ENCODE peak calls at places on chromosomes 5 and 9, in ten cellular contexts. K, L, H, E, D, O, Z, F, G and M are unnamed samples.

GRCh38 chr9:26833792-26834191 is 58.8 kb downstream of the CAAP1 start:
- DNase-seq in K (no peak), L (peak; percentile 8), H (no peak), E (no peak), D (no peak), O (peak; percentile 17), Z (no peak), F (no peak), G (no peak), M (no peak)

GRCh38 chr5:58315794-58316193 is 144.1 kb downstream of the PLK2 start:
- DNase-seq in K (no peak), L (no peak), H (no peak), E (no peak), D (no peak), O (no peak), Z (no peak), F (no peak), G (no peak), M (no peak)

GRCh38 chr9:130561056-130561455 is 18.3 kb upstream of the FUBP3 start:
- DNase-seq in K (no peak), L (peak; percentile 94), H (no peak), E (no peak), D (no peak), O (no peak), Z (no peak), F (no peak), G (no peak), M (no peak)

GRCh38 chr5:109570362-109570874 is 119.3 kb upstream of the MAN2A1 start:
- DNase-seq in K (no peak), L (no peak), H (no peak), E (no peak), D (no peak), O (no peak), Z (no peak), F (no peak), G (no peak), M (no peak)

GRCh38 chr5:52017567-52017966 is 634.3 kb downstream of the ISL1 start:
- DNase-seq in K (no peak), L (no peak), H (no peak), E (no peak), D (no peak), O (no peak), Z (no peak), F (no peak), G (no peak), M (no peak)

GRCh38 chr9:4859035-4859434 is 66.3 kb downstream of the RCL1 start:
- DNase-seq in K (no peak), L (no peak), H (no peak), E (no peak), D (no peak), O (no peak), Z (no peak), F (no peak), G (no peak), M (no peak)

GRCh38 chr5:177531209-177531940 is 14.6 kb upstream of the DDX41 start:
- DNase-seq in K (no peak), L (peak; percentile 84), H (no peak), E (no peak), D (no peak), O (no peak), Z (no peak), F (no peak), G (no peak), M (no peak)

GRCh38 chr9:437066-438015 is 222.7 kb downstream of the DOCK8 start:
- DNase-seq in K (no peak), L (peak; percentile 66), H (peak; percentile 69), E (no peak), D (no peak), O (no peak), Z (no peak), F (peak; percentile 6), G (no peak), M (peak; percentile 57)

GRCh38 chr5:146369691-146370090 is 31.1 kb downstream of the POU4F3 start:
- DNase-seq in K (no peak), L (peak; percentile 20), H (peak; percentile 60), E (no peak), D (no peak), O (no peak), Z (no peak), F (peak; percentile 14), G (no peak), M (peak; percentile 66)

GRCh38 chr5:132871885-132872284 is 1.6 kb upstream of the LEAP2 start:
- DNase-seq in K (no peak), L (no peak), H (no peak), E (no peak), D (no peak), O (no peak), Z (no peak), F (no peak), G (no peak), M (no peak)

GRCh38 chr5:57804007-57804444 is 321.4 kb upstream of the ACTBL2 start:
- DNase-seq in K (no peak), L (no peak), H (peak; percentile 77), E (no peak), D (no peak), O (peak; percentile 75), Z (no peak), F (peak; percentile 76), G (no peak), M (peak; percentile 94)

GRCh38 chr9:31089822-31090221 is 1294.6 kb upstream of the ACO1 start:
- DNase-seq in K (no peak), L (peak; percentile 61), H (peak; percentile 12), E (no peak), D (no peak), O (no peak), Z (no peak), F (no peak), G (no peak), M (peak; percentile 80)

GRCh38 chr9:112069318-112070169 is 105.6 kb downstream of the SUSD1 start:
- DNase-seq in K (no peak), L (peak; percentile 50), H (peak; percentile 35), E (peak; percentile 47), D (no peak), O (no peak), Z (no peak), F (no peak), G (no peak), M (no peak)

GRCh38 chr5:2685651-2686050 is 65.8 kb downstream of the IRX2 start:
- DNase-seq in K (no peak), L (peak; percentile 77), H (peak; percentile 82), E (no peak), D (no peak), O (no peak), Z (no peak), F (no peak), G (no peak), M (peak; percentile 90)

GRCh38 chr5:132001647-132002561 is 9.6 kb downstream of the ACSL6 start:
- DNase-seq in K (no peak), L (no peak), H (no peak), E (no peak), D (peak; percentile 47), O (no peak), Z (no peak), F (peak; percentile 34), G (no peak), M (peak; percentile 15)

GRCh38 chr5:80141147-80141671 is 106.1 kb downstream of the THBS4 start:
- DNase-seq in K (no peak), L (no peak), H (peak; percentile 80), E (peak; percentile 70), D (no peak), O (no peak), Z (peak; percentile 81), F (peak; percentile 89), G (no peak), M (no peak)

GRCh38 chr5:144697847-144698262 is 527.2 kb downstream of the KCTD16 start:
- DNase-seq in K (no peak), L (peak; percentile 78), H (peak; percentile 89), E (no peak), D (no peak), O (no peak), Z (no peak), F (peak; percentile 73), G (peak; percentile 78), M (peak; percentile 98)

GRCh38 chr5:181190711-181191525 is 14.1 kb downstream of the TRIM7 start:
- DNase-seq in K (no peak), L (peak; percentile 52), H (no peak), E (peak; percentile 57), D (no peak), O (peak; percentile 60), Z (no peak), F (no peak), G (no peak), M (no peak)
- TF ChIP-seq CTCF in K (peak; percentile 47), L (no peak), H (no peak), E (peak; percentile 33), D (no peak), O (peak; percentile 38), Z (peak; percentile 13), F (peak; percentile 19), G (peak; percentile 74), M (peak; percentile 24)

GRCh38 chr5:93279292-93279974 is 301.6 kb downstream of the NR2F1-AS1 start:
- DNase-seq in K (no peak), L (no peak), H (peak; percentile 6), E (no peak), D (no peak), O (peak; percentile 6), Z (no peak), F (no peak), G (no peak), M (no peak)
- H3K4me3 ChIP-seq in K (no peak overlapping the region), L (no peak overlapping the region), H (no peak overlapping the region), E (no peak overlapping the region), D (no peak overlapping the region), O (no peak overlapping the region), Z (no peak overlapping the region), F (no peak overlapping the region), G (no peak overlapping the region), M (no peak overlapping the region)

DNA sequence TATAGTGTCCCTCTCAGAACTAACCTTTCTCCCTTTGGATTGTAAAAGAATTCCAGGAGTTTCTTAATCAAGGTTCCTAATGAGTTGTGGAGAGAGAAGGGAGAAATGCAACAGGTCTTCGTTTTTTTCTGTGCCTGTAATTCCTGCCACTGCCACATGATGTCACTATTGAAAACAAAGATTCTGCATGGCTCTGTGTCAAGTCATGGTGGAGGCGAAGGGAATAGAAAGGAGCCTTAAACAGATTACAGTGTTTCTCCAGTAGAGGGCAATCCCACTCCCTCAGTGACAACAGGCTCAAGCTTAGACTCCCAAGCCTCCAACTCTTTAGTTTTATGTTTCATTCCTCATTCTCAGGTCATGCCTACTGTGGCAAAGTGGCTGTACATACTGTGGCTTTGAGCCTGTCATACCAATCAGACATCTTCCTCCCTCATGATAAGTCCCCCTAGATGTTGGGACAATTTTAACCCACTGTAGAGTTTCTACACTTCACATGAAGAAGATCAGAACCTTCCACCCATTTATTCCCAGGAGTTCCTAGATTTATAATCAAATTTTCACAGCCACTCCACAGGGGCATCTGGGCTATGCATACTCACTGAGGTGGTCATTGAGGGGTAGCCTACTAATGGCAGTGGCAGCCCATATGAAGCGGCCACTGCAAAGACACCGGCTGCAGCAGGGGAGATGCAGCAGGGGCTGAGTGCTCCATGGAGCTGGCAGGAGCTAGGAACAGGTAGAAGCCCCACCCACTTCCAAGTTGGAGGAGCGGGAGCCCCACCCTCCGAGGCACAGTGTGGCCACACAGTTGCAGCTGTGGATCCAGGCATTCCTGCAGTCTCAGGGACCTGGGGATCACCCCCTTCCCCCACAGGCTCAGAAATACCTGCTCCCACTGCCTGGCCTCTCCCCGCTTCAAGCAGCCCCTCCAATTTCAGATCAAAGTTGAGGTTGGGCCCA is 97.4 kb upstream of the TRIM32 start:
- DNase-seq in K (peak; percentile 49), L (peak; percentile 67), H (peak; percentile 89), E (no peak), D (peak; percentile 72), O (peak; percentile 85), Z (no peak), F (peak; percentile 54), G (no peak), M (peak; percentile 38)
- TF ChIP-seq CTCF in K (peak; percentile 62), L (peak; percentile 46), H (peak; percentile 92), E (peak; percentile 21), D (peak; percentile 80), O (peak; percentile 85), Z (peak; percentile 13), F (peak; percentile 56), G (peak; percentile 67), M (peak; percentile 55)

GRCh38 chr5:141604318-141604717 is 14.5 kb downstream of the DIAPH1 start:
- DNase-seq in K (peak; percentile 80), L (peak; percentile 97), H (peak; percentile 97), E (peak; percentile 60), D (peak; percentile 70), O (peak; percentile 64), Z (peak; percentile 77), F (peak; percentile 92), G (peak; percentile 50), M (peak; percentile 87)
- H3K4me3 ChIP-seq in K (no peak overlapping the region), L (no peak overlapping the region), H (no peak overlapping the region), E (no peak overlapping the region), D (no peak overlapping the region), O (no peak overlapping the region), Z (no peak overlapping the region), F (peak overlapping the region; percentile 9), G (no peak overlapping the region), M (no peak overlapping the region)